ENCODE peak calls at places on chromosomes 13 and 19, in five cellular contexts. T is T-cell, N is aorta, B is heart right ventricle, X is activated gamma-delta T cell treated with Interleukin-2 at 50 U/mL for 16 hours. G is an unnamed sample.

GRCh38 chr13:99322297-99323103 is 15.3 kb upstream of the GPR183 start:
- DNase-seq in T (no peak), N (no peak), B (no peak), X (no peak), G (no peak)

GRCh38 chr13:97254809-97255208 is 32.7 kb downstream of the MBNL2 start:
- DNase-seq in T (no peak), N (no peak), B (no peak), X (no peak), G (no peak)

GRCh38 chr13:28532226-28533048 is 37.5 kb upstream of the FLT1 start:
- DNase-seq in T (no peak), N (no peak), B (peak), X (no peak), G (no peak)

GRCh38 chr13:66974174-66974573 is 256.0 kb downstream of the PCDH9 start:
- DNase-seq in T (no peak), N (no peak), B (no peak), X (no peak), G (no peak)

GRCh38 chr19:39595950-39596349 is 6.4 kb upstream of the LGALS13 start:
- DNase-seq in T (no peak), N (no peak), B (no peak), X (no peak), G (no peak)

GRCh38 chr19:48856921-48857320 is 11.5 kb downstream of the PLEKHA4 start:
- DNase-seq in T (no peak), N (no peak), B (no peak), X (no peak), G (no peak)

GRCh38 chr13:27359203-27359821 is 65.1 kb upstream of the GTF3A start:
- DNase-seq in T (peak), N (peak), B (peak), X (peak), G (no peak)

GRCh38 chr13:19818223-19818842 is 35.6 kb upstream of the PSPC1 start:
- DNase-seq in T (no peak), N (peak), B (peak), X (peak), G (no peak)

G was measured in esophagus squamous epithelium.